ENCODE peak calls at places on chromosomes 3 and 15, in seven cellular contexts. R is caudate nucleus; M is activated naive CD8-positive, alpha-beta T cell treated with anti-CD3 and anti-CD28 coated beads, Interleukin-2, amount 50 U/mL, for 24 hours; I is suprapubic skin; A is CD4-positive, alpha-beta memory T cell; G is T follicular helper cell; D is NCI-H1436. K is an unnamed sample.

GRCh38 chr15:78317145-78317836 is 17.9 kb upstream of the SKIC8 start:
- DNase-seq in R (no peak), M (no peak), I (no peak), A (no peak), G (no peak), D (no peak), K (no peak)

GRCh38 chr3:60423556-60423955 is 827.7 kb downstream of the FHIT start:
- DNase-seq in R (no peak), M (no peak), I (no peak), A (no peak), G (no peak), D (no peak), K (no peak)

GRCh38 chr15:69760890-69761568 is 308.4 kb downstream of the RPLP1 start:
- DNase-seq in R (no peak), M (peak), I (peak), A (peak), G (peak), D (no peak), K (peak)

GRCh38 chr15:94125131-94125530 is 106.2 kb upstream of the MCTP2 start:
- DNase-seq in R (no peak), M (no peak), I (no peak), A (no peak), G (no peak), D (no peak), K (no peak)

GRCh38 chr3:13104511-13104910 is 31.3 kb upstream of the IQSEC1 start:
- DNase-seq in R (no peak), M (no peak), I (peak), A (no peak), G (no peak), D (no peak), K (no peak)

GRCh38 chr3:129549006-129549800 is 6.2 kb downstream of the H1-8 start:
- DNase-seq in R (no peak), M (no peak), I (no peak), A (no peak), G (no peak), D (no peak), K (no peak)

GRCh38 chr15:97759363-97759762 is 201.1 kb upstream of the ARRDC4 start:
- DNase-seq in R (no peak), M (no peak), I (no peak), A (no peak), G (no peak), D (no peak), K (no peak)

GRCh38 chr3:123331651-123332050 is 117.2 kb downstream of the ADCY5 start:
- DNase-seq in R (no peak), M (no peak), I (peak), A (no peak), G (no peak), D (no peak), K (no peak)

GRCh38 chr15:58361291-58361759 is 70.5 kb upstream of the LIPC start:
- DNase-seq in R (no peak), M (no peak), I (no peak), A (no peak), G (no peak), D (peak), K (no peak)

GRCh38 chr3:31105011-31105410 is 210.6 kb upstream of the GADL1 start:
- DNase-seq in R (no peak), M (no peak), I (no peak), A (no peak), G (no peak), D (no peak), K (no peak)

GRCh38 chr15:92098869-92099268 is 245.4 kb downstream of the SLCO3A1 start:
- DNase-seq in R (peak), M (no peak), I (no peak), A (no peak), G (no peak), D (no peak), K (peak)

GRCh38 chr3:166955549-166955948 is 424.5 kb downstream of the ZBBX start:
- DNase-seq in R (no peak), M (no peak), I (no peak), A (no peak), G (no peak), D (no peak), K (no peak)

GRCh38 chr3:168002786-168003368 is 92.8 kb downstream of the GOLIM4 start:
- DNase-seq in R (no peak), M (no peak), I (no peak), A (no peak), G (no peak), D (no peak), K (no peak)